ENCODE peak calls at places on chromosomes 4 and X, in eight cellular contexts. One of them, this sample, is unnamed.

GRCh38 chr4:75876218-75876617 is 26.0 kb downstream of the PPEF2 start:
- DNase-seq in HCT116: no peak
- DNase-seq in A549: no peak
- DNase-seq in NB4: no peak
- DNase-seq in GM12878: no peak
- DNase-seq in endothelial cell of umbilical vein: no peak
- DNase-seq in HepG2: no peak
- DNase-seq in K562: no peak
- DNase-seq in this sample: no peak

GRCh38 chr4:38365748-38366310 is 298.2 kb upstream of the KLF3 start:
- DNase-seq in HCT116: no peak
- DNase-seq in A549: no peak
- DNase-seq in NB4: no peak
- DNase-seq in GM12878: no peak
- DNase-seq in endothelial cell of umbilical vein: no peak
- DNase-seq in HepG2: peak; percentile 61
- DNase-seq in K562: no peak
- DNase-seq in this sample: no peak

GRCh38 chr4:20662851-20663250 is 37.4 kb upstream of the PACRGL start:
- DNase-seq in HCT116: no peak
- DNase-seq in A549: no peak
- DNase-seq in NB4: no peak
- DNase-seq in GM12878: no peak
- DNase-seq in endothelial cell of umbilical vein: peak; percentile 84
- DNase-seq in HepG2: no peak
- DNase-seq in K562: no peak
- DNase-seq in this sample: no peak

GRCh38 chr4:78774395-78774794 is 1.8 kb upstream of the BMP2K start:
- DNase-seq in HCT116: no peak
- DNase-seq in A549: no peak
- DNase-seq in NB4: no peak
- DNase-seq in GM12878: no peak
- DNase-seq in endothelial cell of umbilical vein: no peak
- DNase-seq in HepG2: no peak
- DNase-seq in K562: no peak
- DNase-seq in this sample: no peak

GRCh38 chrX:154383359-154384283 is 4.5 kb downstream of the EMD start:
- DNase-seq in HCT116: no peak
- DNase-seq in A549: no peak
- DNase-seq in NB4: no peak
- DNase-seq in GM12878: no peak
- DNase-seq in endothelial cell of umbilical vein: no peak
- DNase-seq in HepG2: no peak
- DNase-seq in K562: no peak
- DNase-seq in this sample: no peak

GRCh38 chrX:9578083-9578779 is 113.4 kb downstream of the TBL1X start:
- DNase-seq in HCT116: no peak
- DNase-seq in A549: no peak
- DNase-seq in NB4: no peak
- DNase-seq in GM12878: no peak
- DNase-seq in endothelial cell of umbilical vein: no peak
- DNase-seq in HepG2: no peak
- DNase-seq in K562: no peak
- DNase-seq in this sample: no peak

GRCh38 chr4:65546882-65547281 is 123.4 kb downstream of the EPHA5 start:
- DNase-seq in HCT116: no peak
- DNase-seq in A549: no peak
- DNase-seq in NB4: no peak
- DNase-seq in GM12878: no peak
- DNase-seq in endothelial cell of umbilical vein: no peak
- DNase-seq in HepG2: no peak
- DNase-seq in K562: no peak
- DNase-seq in this sample: no peak

GRCh38 chr4:186688150-186688943 is 35.3 kb downstream of the FAT1 start:
- DNase-seq in HCT116: no peak
- DNase-seq in A549: no peak
- DNase-seq in NB4: no peak
- DNase-seq in GM12878: no peak
- DNase-seq in endothelial cell of umbilical vein: no peak
- DNase-seq in HepG2: peak; percentile 53
- DNase-seq in K562: no peak
- DNase-seq in this sample: peak; percentile 90

GRCh38 chr4:52750819-52751348 is 341 bp downstream of the ERVMER34-1 start:
- DNase-seq in HCT116: peak; percentile 16
- DNase-seq in A549: peak; percentile 7
- DNase-seq in NB4: no peak
- DNase-seq in GM12878: no peak
- DNase-seq in endothelial cell of umbilical vein: peak; percentile 4
- DNase-seq in HepG2: no peak
- DNase-seq in K562: no peak
- DNase-seq in this sample: peak; percentile 77

GRCh38 chr4:142264961-142265360 is 581.1 kb downstream of the INPP4B start:
- DNase-seq in HCT116: no peak
- DNase-seq in A549: no peak
- DNase-seq in NB4: no peak
- DNase-seq in GM12878: no peak
- DNase-seq in endothelial cell of umbilical vein: no peak
- DNase-seq in HepG2: no peak
- DNase-seq in K562: no peak
- DNase-seq in this sample: no peak
- TF ChIP-seq POLR2A in HCT116: no peak
- TF ChIP-seq POLR2A in A549: no peak
- TF ChIP-seq POLR2A in NB4: no peak
- TF ChIP-seq POLR2A in GM12878: no peak
- TF ChIP-seq POLR2A in endothelial cell of umbilical vein: no peak
- TF ChIP-seq POLR2A in HepG2: no peak
- TF ChIP-seq POLR2A in K562: no peak
- TF ChIP-seq POLR2A in this sample: no peak

DNA sequence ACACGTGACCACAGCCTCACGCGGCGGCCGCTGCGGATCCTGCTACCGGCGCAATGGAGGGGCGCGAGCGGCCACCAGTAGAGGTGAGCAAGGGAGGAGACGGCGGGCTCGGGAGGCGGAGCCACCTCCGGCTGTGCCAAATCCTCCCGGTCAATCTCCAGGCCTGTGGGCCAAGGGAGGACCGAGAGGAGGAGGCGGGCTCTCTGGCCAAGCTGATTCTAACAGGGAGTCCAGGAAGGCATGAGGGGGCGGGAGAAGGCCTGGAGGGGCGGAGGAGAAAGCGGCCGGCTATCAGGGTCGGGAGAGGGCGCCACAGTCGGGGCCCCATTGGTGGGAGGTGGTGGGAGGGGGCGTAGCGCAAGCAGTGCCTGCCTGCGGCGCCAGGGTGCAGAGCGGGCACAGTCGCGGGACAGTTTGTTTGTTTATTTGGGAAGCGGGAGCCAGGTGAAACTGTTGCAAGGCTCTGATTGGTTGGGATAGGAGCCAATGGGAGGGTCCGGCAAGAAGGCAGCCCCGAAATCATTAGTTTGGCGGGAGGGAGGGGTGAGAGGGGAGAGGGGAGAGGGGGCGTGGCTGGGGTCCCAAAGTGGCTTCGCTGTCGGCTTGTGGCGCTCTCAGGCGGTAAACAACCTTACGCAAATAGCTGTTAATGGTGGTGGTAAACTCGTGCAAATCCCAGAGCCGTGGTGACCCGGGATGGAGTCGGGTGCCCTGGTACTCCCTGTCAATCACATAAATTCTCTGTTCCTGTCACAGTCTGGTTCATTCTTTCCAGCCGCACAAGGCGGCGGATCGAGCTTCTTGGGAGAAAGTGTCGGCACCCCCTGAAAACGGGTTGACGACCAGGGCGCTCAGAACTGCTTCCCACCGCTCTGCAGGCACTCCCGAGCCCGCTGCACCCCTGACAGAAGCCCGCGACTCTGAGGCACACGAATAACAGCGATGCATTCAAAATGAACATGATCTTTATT is at the start of gene IRS4:
- DNase-seq in HCT116: no peak
- DNase-seq in A549: no peak
- DNase-seq in NB4: no peak
- DNase-seq in GM12878: no peak
- DNase-seq in endothelial cell of umbilical vein: peak; percentile 13
- DNase-seq in HepG2: peak; percentile 32
- DNase-seq in K562: no peak
- DNase-seq in this sample: peak; percentile 78
- TF ChIP-seq MAX in HCT116: no peak
- TF ChIP-seq MAX in A549: no peak
- TF ChIP-seq MAX in NB4: no peak
- TF ChIP-seq MAX in GM12878: no peak
- TF ChIP-seq MAX in endothelial cell of umbilical vein: no peak
- TF ChIP-seq MAX in HepG2: no peak
- TF ChIP-seq MAX in K562: no peak
- TF ChIP-seq MAX in this sample: peak; percentile 83

GRCh38 chr4:124711469-124712416 is 789 bp downstream of the ANKRD50 start:
- DNase-seq in HCT116: peak; percentile 41
- DNase-seq in A549: peak; percentile 66
- DNase-seq in NB4: peak; percentile 80
- DNase-seq in GM12878: no peak
- DNase-seq in endothelial cell of umbilical vein: peak; percentile 77
- DNase-seq in HepG2: peak; percentile 41
- DNase-seq in K562: peak; percentile 65
- DNase-seq in this sample: peak; percentile 38
- TF ChIP-seq POLR2A in HCT116: no peak
- TF ChIP-seq POLR2A in A549: no peak
- TF ChIP-seq POLR2A in NB4: peak; percentile 16
- TF ChIP-seq POLR2A in GM12878: no peak
- TF ChIP-seq POLR2A in endothelial cell of umbilical vein: peak; percentile 81
- TF ChIP-seq POLR2A in HepG2: no peak
- TF ChIP-seq POLR2A in K562: no peak
- TF ChIP-seq POLR2A in this sample: peak; percentile 87

DNA sequence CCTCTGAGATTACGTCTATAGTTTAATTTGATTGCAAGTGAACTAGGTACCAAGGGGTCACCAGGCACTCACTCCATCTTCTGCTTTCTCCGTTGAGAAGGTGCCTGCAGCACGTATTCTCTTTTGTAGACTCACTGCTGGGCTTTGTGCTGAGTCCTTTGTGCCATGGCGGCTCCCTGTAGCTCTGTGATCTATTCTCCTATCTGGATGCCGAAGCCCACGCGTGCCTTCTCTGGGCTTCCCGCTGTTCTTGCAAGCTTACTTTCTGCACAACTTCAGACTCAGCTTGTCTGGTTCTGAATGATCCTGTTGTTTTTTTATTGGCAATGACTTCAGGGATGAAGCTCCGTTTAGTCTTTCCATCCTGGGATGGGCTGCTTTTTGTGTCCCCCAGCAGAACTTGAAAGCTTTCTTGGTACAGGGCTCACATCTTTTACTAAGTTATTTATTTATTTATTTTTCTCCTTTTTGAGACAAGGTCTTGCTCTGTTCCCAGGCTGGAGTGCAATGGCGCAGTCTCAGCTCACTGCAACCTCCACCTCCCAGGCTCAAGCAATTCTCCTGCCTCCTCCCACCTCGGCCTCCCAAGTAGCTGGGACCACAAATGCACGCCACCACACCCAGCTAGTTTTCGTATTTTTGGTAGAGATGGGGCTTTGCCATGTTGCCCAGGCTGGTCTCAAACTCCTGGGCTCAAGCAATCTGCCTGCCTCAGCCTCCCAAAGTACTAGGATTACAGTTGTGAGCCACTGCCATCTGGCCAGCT is 100.9 kb upstream of the NKX1-1 start:
- DNase-seq in HCT116: no peak
- DNase-seq in A549: no peak
- DNase-seq in NB4: no peak
- DNase-seq in GM12878: no peak
- DNase-seq in endothelial cell of umbilical vein: no peak
- DNase-seq in HepG2: no peak
- DNase-seq in K562: no peak
- DNase-seq in this sample: no peak
- TF ChIP-seq MAX in HCT116: no peak
- TF ChIP-seq MAX in A549: no peak
- TF ChIP-seq MAX in NB4: no peak
- TF ChIP-seq MAX in GM12878: no peak
- TF ChIP-seq MAX in endothelial cell of umbilical vein: no peak
- TF ChIP-seq MAX in HepG2: no peak
- TF ChIP-seq MAX in K562: no peak
- TF ChIP-seq MAX in this sample: no peak

GRCh38 chr4:154534296-154534695 is 15.9 kb downstream of the PLRG1 start:
- DNase-seq in HCT116: no peak
- DNase-seq in A549: no peak
- DNase-seq in NB4: no peak
- DNase-seq in GM12878: no peak
- DNase-seq in endothelial cell of umbilical vein: no peak
- DNase-seq in HepG2: no peak
- DNase-seq in K562: no peak
- DNase-seq in this sample: no peak
- TF ChIP-seq POLR2A in HCT116: no peak
- TF ChIP-seq POLR2A in A549: no peak
- TF ChIP-seq POLR2A in NB4: no peak
- TF ChIP-seq POLR2A in GM12878: no peak
- TF ChIP-seq POLR2A in endothelial cell of umbilical vein: no peak
- TF ChIP-seq POLR2A in HepG2: no peak
- TF ChIP-seq POLR2A in K562: no peak
- TF ChIP-seq POLR2A in this sample: no peak

GRCh38 chrX:39201305-39201990 is 400.2 kb downstream of the MID1IP1 start:
- DNase-seq in HCT116: no peak
- DNase-seq in A549: no peak
- DNase-seq in NB4: peak; percentile 28
- DNase-seq in GM12878: no peak
- DNase-seq in endothelial cell of umbilical vein: no peak
- DNase-seq in HepG2: no peak
- DNase-seq in K562: peak; percentile 14
- DNase-seq in this sample: no peak
- TF ChIP-seq MAX in HCT116: no peak
- TF ChIP-seq MAX in A549: no peak
- TF ChIP-seq MAX in NB4: no peak
- TF ChIP-seq MAX in GM12878: no peak
- TF ChIP-seq MAX in endothelial cell of umbilical vein: no peak
- TF ChIP-seq MAX in HepG2: no peak
- TF ChIP-seq MAX in K562: no peak
- TF ChIP-seq MAX in this sample: no peak